ENCODE peak calls at places on chromosomes 12 and 14, in six cellular contexts. M, F, B, U, A and Y are unnamed samples.

GRCh38 chr14:52299692-52300278 is 14.3 kb upstream of the PTGER2 start:
- DNase-seq in M (peak), F (peak), B (peak), U (peak), A (no peak), Y (no peak)

GRCh38 chr12:31928246-31929139 is 30.7 kb upstream of the RESF1 start:
- DNase-seq in M (no peak), F (no peak), B (no peak), U (no peak), A (no peak), Y (no peak)

GRCh38 chr14:77098470-77099353 is 654 bp downstream of the CIPC start:
- DNase-seq in M (peak), F (no peak), B (no peak), U (peak), A (no peak), Y (no peak)

GRCh38 chr12:563250-563781 is 99.9 kb downstream of the NINJ2 start:
- DNase-seq in M (no peak), F (no peak), B (no peak), U (no peak), A (no peak), Y (no peak)

GRCh38 chr12:77402726-77403125 is 337.4 kb upstream of the E2F7 start:
- DNase-seq in M (no peak), F (no peak), B (no peak), U (no peak), A (no peak), Y (no peak)

GRCh38 chr12:45130881-45131281 is 80.0 kb upstream of the DBX2 start:
- DNase-seq in M (peak), F (peak), B (peak), U (peak), A (peak), Y (peak)

GRCh38 chr12:69330475-69331473 is 17.4 kb upstream of the LYZ start:
- DNase-seq in M (peak), F (no peak), B (no peak), U (peak), A (no peak), Y (peak)

GRCh38 chr14:20434701-20435453 is 1.1 kb downstream of the KLHL33 start:
- DNase-seq in M (no peak), F (no peak), B (no peak), U (no peak), A (no peak), Y (no peak)

GRCh38 chr12:126084480-126084879 is 1019.2 kb downstream of the AACS start:
- DNase-seq in M (no peak), F (no peak), B (no peak), U (no peak), A (no peak), Y (no peak)

GRCh38 chr12:102220736-102221135 is 23.1 kb upstream of the PMCH start:
- DNase-seq in M (no peak), F (no peak), B (no peak), U (no peak), A (no peak), Y (no peak)

GRCh38 chr12:102216086-102216691 is 18.6 kb upstream of the PMCH start:
- DNase-seq in M (peak), F (no peak), B (peak), U (no peak), A (no peak), Y (no peak)
- TF ChIP-seq JUND in M (peak), F (no peak), B (peak), U (no peak), A (no peak), Y (no peak)

GRCh38 chr12:53055471-53056266 is 5.8 kb downstream of the TNS2 start:
- DNase-seq in M (no peak), F (no peak), B (no peak), U (no peak), A (no peak), Y (no peak)
- TF ChIP-seq POLR2AphosphoS5 in M (no peak), F (no peak), B (no peak), U (no peak), A (no peak), Y (no peak)

GRCh38 chr14:68692216-68692615 is 100.7 kb downstream of the ZFP36L1 start:
- DNase-seq in M (no peak), F (no peak), B (no peak), U (no peak), A (no peak), Y (no peak)
- H3K9ac ChIP-seq in M (no peak), F (no peak), B (no peak), U (no peak), A (no peak), Y (no peak)

GRCh38 chr14:54172562-54172961 is 215.9 kb upstream of the BMP4 start:
- DNase-seq in M (no peak), F (no peak), B (no peak), U (no peak), A (no peak), Y (no peak)

GRCh38 chr14:54175298-54175942 is 218.8 kb upstream of the BMP4 start:
- DNase-seq in M (peak), F (peak), B (peak), U (peak), A (peak), Y (peak)

GRCh38 chr14:54172114-54172513 is 215.5 kb upstream of the BMP4 start:
- DNase-seq in M (no peak), F (no peak), B (no peak), U (no peak), A (no peak), Y (no peak)

GRCh38 chr14:54174437-54174836 is 217.8 kb upstream of the BMP4 start:
- DNase-seq in M (no peak), F (no peak), B (no peak), U (no peak), A (no peak), Y (no peak)

DNA sequence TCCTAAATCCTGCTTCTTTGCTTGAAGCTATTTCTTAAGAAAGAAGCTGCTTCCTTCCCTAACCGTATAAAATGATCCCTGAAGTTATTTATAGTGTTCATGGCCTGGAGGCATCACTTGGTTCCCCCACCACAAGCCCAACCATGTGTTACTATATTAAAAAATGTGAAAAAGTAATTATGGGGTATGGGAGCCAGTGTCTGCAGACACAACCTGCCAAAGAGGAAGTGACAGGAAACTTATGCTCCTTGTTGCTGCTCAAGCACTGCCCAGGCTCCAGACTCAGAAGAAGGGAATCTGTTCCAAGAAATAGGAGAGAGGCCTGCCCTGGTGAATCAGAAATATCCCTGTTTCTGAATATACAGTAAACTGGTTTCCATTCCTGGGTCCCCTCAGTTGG is 217.2 kb upstream of the BMP4 start:
- DNase-seq in M (no peak), F (no peak), B (no peak), U (no peak), A (no peak), Y (no peak)
- TF ChIP-seq JUND in M (no peak), F (no peak), B (no peak), U (no peak), A (no peak), Y (no peak)

DNA sequence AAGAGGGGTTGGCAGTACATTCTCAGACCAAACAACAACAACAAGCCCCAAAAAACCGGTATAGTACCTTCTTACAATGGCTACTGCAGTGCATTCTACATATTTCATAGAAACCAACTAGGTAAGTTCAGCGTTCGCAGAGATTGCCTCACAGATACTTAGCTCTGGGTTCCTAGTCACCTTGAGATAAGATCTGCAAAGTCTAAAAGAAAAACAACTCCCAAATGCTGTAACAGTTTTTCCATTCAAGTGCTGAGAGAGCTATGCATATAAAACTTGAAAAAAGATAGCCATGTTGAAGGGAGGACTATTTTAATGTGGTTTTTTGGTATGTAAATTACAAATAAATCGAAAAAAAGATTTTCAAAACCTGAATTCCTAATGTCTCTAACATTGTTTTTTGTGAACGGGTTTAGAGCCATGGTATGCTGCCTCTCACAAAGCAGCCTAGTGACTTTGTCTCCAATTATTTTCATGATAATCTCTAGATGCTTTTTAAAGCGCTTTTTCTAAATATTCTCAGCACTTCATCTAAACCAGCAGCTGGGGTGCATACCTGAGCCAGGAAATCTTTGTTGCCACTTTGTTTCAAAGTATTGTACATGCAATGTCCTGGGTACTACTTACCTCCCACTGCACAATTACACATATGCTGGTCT is 56.6 kb upstream of the CRACR2A start:
- DNase-seq in M (no peak), F (no peak), B (no peak), U (no peak), A (no peak), Y (no peak)
- TF ChIP-seq POLR2AphosphoS5 in M (no peak), F (no peak), B (no peak), U (no peak), A (no peak), Y (no peak)

GRCh38 chr12:121798807-121799174 is 5.0 kb upstream of the SETD1B start:
- DNase-seq in M (no peak), F (no peak), B (no peak), U (no peak), A (no peak), Y (no peak)
- H3K9ac ChIP-seq in M (peak), F (peak), B (peak), U (peak), A (peak), Y (no peak)

DNA sequence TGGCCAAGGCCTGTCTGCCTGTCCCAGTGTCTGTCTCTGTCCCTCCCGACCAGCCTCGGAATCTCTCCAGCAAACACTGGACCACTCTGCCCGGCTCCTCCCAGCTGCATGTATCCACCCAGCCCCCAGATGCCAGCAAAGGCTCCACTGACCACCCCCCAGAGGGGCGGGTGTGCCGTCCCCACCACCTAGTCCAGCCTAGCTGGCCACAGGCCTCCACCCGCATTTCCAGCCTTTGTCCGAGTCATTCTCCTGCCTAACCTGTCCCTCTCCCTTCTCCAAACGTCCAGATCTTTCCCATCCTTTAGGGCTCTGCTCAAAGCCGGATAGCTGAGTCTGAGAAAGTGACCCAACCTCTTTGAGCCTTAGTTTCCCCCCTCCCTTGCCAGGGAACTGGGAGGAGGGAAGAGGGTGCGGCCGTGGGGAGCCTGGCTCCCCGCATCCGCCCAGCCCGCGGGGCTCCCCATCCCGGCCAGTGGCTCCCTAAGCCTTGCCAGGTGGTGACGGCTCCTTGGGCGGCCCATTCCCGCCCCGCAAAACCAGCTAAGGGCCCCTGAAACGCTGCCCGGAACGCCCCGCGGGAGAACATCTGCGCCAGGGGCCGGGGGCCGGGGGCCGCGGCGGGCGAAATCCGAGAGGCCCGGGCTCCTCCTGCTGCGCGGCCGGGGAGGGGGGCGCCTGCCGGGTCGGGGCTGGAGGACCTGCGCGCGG is 34.6 kb upstream of the ANKRD9 start:
- DNase-seq in M (no peak), F (peak), B (no peak), U (peak), A (no peak), Y (peak)
- TF ChIP-seq JUND in M (no peak), F (no peak), B (no peak), U (no peak), A (no peak), Y (no peak)

DNA sequence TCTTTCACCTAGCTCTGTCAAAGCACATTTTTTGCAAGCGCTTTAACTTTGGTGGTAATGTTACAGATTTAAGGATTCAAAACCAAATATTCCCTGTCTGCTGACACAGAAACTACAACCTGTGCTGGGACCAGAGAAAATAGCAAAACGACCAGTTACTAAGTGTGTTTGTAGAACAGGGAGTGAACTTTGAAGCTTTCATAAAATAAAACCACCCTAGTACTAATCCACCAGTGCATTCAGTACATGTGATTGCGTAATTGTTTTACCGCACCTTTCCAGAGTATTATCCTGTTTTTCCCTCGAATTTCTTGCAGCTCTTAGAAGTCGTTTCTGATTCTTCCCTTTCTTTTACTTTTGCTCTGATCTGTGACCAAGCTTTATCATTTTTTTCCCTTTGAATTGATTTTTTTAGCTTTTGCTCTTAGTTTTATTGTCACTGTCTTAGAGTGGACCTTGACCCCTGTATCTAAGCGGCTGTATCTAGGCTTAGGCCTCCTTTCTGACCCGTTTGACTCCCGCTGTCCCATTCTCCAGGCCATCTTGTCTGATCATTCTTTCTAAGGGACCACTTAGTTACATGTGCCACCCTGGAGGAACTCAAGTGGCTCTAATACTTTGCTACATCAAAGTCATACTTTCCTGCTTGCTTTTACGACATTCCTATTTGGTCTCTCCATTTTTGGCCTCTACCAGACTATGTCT is 429.4 kb downstream of the PCNX1 start:
- DNase-seq in M (no peak), F (peak), B (no peak), U (no peak), A (no peak), Y (no peak)
- TF ChIP-seq POLR2AphosphoS5 in M (no peak), F (no peak), B (no peak), U (no peak), A (no peak), Y (no peak)